ENCODE peak calls at places on chromosome 13, in eight cellular contexts. One of them, this sample, is unnamed.
A peak's percentile ranks its signal among the peaks of the same experiment; 100 is the strongest.

GRCh38 chr13:38348890-38349289 is 761 bp upstream of the UFM1 start:
- DNase-seq in GM23338: no peak
- DNase-seq in coronary artery: no peak
- DNase-seq in heart right ventricle: no peak
- DNase-seq in naive thymus-derived CD4-positive, alpha-beta T cell: peak; percentile 47
- DNase-seq in cardiac muscle cell: no peak
- DNase-seq in fibroblast of lung: peak; percentile 53
- DNase-seq in stomach: no peak
- DNase-seq in this sample: no peak

GRCh38 chr13:106471957-106472543 is 63.4 kb downstream of the EFNB2 start:
- DNase-seq in GM23338: peak; percentile 71
- DNase-seq in coronary artery: no peak
- DNase-seq in heart right ventricle: no peak
- DNase-seq in naive thymus-derived CD4-positive, alpha-beta T cell: no peak
- DNase-seq in cardiac muscle cell: peak; percentile 84
- DNase-seq in fibroblast of lung: peak; percentile 96
- DNase-seq in stomach: peak; percentile 68
- DNase-seq in this sample: no peak

GRCh38 chr13:71867101-71867814 is at the start of gene DACH1:
- DNase-seq in GM23338: peak; percentile 68
- DNase-seq in coronary artery: no peak
- DNase-seq in heart right ventricle: peak; percentile 53
- DNase-seq in naive thymus-derived CD4-positive, alpha-beta T cell: no peak
- DNase-seq in cardiac muscle cell: peak; percentile 64
- DNase-seq in fibroblast of lung: peak; percentile 76
- DNase-seq in stomach: peak; percentile 28
- DNase-seq in this sample: no peak

GRCh38 chr13:109729031-109729870 is 57.1 kb downstream of the IRS2 start:
- DNase-seq in GM23338: no peak
- DNase-seq in coronary artery: no peak
- DNase-seq in heart right ventricle: no peak
- DNase-seq in naive thymus-derived CD4-positive, alpha-beta T cell: no peak
- DNase-seq in cardiac muscle cell: peak; percentile 38
- DNase-seq in fibroblast of lung: peak; percentile 56
- DNase-seq in stomach: no peak
- DNase-seq in this sample: no peak

GRCh38 chr13:111911754-111912452 is 155.0 kb upstream of the SOX1 start:
- DNase-seq in GM23338: no peak
- DNase-seq in coronary artery: peak; percentile 33
- DNase-seq in heart right ventricle: no peak
- DNase-seq in naive thymus-derived CD4-positive, alpha-beta T cell: no peak
- DNase-seq in cardiac muscle cell: no peak
- DNase-seq in fibroblast of lung: no peak
- DNase-seq in stomach: no peak
- DNase-seq in this sample: no peak

GRCh38 chr13:50229935-50230334 is 214.7 kb downstream of the KCNRG start:
- DNase-seq in GM23338: no peak
- DNase-seq in coronary artery: no peak
- DNase-seq in heart right ventricle: no peak
- DNase-seq in naive thymus-derived CD4-positive, alpha-beta T cell: no peak
- DNase-seq in cardiac muscle cell: peak; percentile 46
- DNase-seq in fibroblast of lung: no peak
- DNase-seq in stomach: no peak
- DNase-seq in this sample: no peak

GRCh38 chr13:35554972-35555623 is 78.6 kb upstream of the MAB21L1 start:
- DNase-seq in GM23338: no peak
- DNase-seq in coronary artery: no peak
- DNase-seq in heart right ventricle: no peak
- DNase-seq in naive thymus-derived CD4-positive, alpha-beta T cell: no peak
- DNase-seq in cardiac muscle cell: no peak
- DNase-seq in fibroblast of lung: peak; percentile 12
- DNase-seq in stomach: no peak
- DNase-seq in this sample: no peak

GRCh38 chr13:104382941-104383340 is 1316.7 kb upstream of the SLC10A2 start:
- DNase-seq in GM23338: no peak
- DNase-seq in coronary artery: no peak
- DNase-seq in heart right ventricle: no peak
- DNase-seq in naive thymus-derived CD4-positive, alpha-beta T cell: no peak
- DNase-seq in cardiac muscle cell: peak; percentile 18
- DNase-seq in fibroblast of lung: peak; percentile 89
- DNase-seq in stomach: no peak
- DNase-seq in this sample: no peak

GRCh38 chr13:80342541-80343371 is 1.8 kb upstream of the SPRY2 start:
- DNase-seq in GM23338: peak; percentile 83
- DNase-seq in coronary artery: peak; percentile 90
- DNase-seq in heart right ventricle: peak; percentile 91
- DNase-seq in naive thymus-derived CD4-positive, alpha-beta T cell: no peak
- DNase-seq in cardiac muscle cell: peak; percentile 85
- DNase-seq in fibroblast of lung: peak; percentile 64
- DNase-seq in stomach: peak; percentile 89
- DNase-seq in this sample: peak; percentile 87

GRCh38 chr13:80256352-80256932 is 84.5 kb downstream of the SPRY2 start:
- DNase-seq in GM23338: no peak
- DNase-seq in coronary artery: no peak
- DNase-seq in heart right ventricle: no peak
- DNase-seq in naive thymus-derived CD4-positive, alpha-beta T cell: no peak
- DNase-seq in cardiac muscle cell: no peak
- DNase-seq in fibroblast of lung: no peak
- DNase-seq in stomach: no peak
- DNase-seq in this sample: no peak

GRCh38 chr13:25095862-25096453 is at the start of gene PABPC3:
- DNase-seq in GM23338: peak; percentile 29
- DNase-seq in coronary artery: no peak
- DNase-seq in heart right ventricle: no peak
- DNase-seq in naive thymus-derived CD4-positive, alpha-beta T cell: no peak
- DNase-seq in cardiac muscle cell: peak; percentile 33
- DNase-seq in fibroblast of lung: no peak
- DNase-seq in stomach: no peak
- DNase-seq in this sample: no peak

GRCh38 chr13:52450012-52450792 is at the start of gene VPS36:
- DNase-seq in GM23338: peak; percentile 97
- DNase-seq in coronary artery: peak; percentile 95
- DNase-seq in heart right ventricle: peak; percentile 98
- DNase-seq in naive thymus-derived CD4-positive, alpha-beta T cell: peak; percentile 85
- DNase-seq in cardiac muscle cell: peak; percentile 97
- DNase-seq in fibroblast of lung: peak; percentile 87
- DNase-seq in stomach: peak; percentile 98
- DNase-seq in this sample: peak; percentile 89

GRCh38 chr13:36718686-36719085 is 44.9 kb downstream of the SERTM1 start:
- DNase-seq in GM23338: no peak
- DNase-seq in coronary artery: no peak
- DNase-seq in heart right ventricle: no peak
- DNase-seq in naive thymus-derived CD4-positive, alpha-beta T cell: no peak
- DNase-seq in cardiac muscle cell: peak; percentile 64
- DNase-seq in fibroblast of lung: peak; percentile 63
- DNase-seq in stomach: no peak
- DNase-seq in this sample: no peak

GRCh38 chr13:76667551-76667950 is 218.7 kb downstream of the KCTD12 start:
- DNase-seq in GM23338: no peak
- DNase-seq in coronary artery: no peak
- DNase-seq in heart right ventricle: no peak
- DNase-seq in naive thymus-derived CD4-positive, alpha-beta T cell: peak; percentile 11
- DNase-seq in cardiac muscle cell: peak; percentile 84
- DNase-seq in fibroblast of lung: peak; percentile 42
- DNase-seq in stomach: no peak
- DNase-seq in this sample: no peak

GRCh38 chr13:107866666-107867623 is 348.4 kb downstream of the LIG4 start:
- DNase-seq in GM23338: peak; percentile 64
- DNase-seq in coronary artery: no peak
- DNase-seq in heart right ventricle: peak; percentile 3
- DNase-seq in naive thymus-derived CD4-positive, alpha-beta T cell: no peak
- DNase-seq in cardiac muscle cell: peak; percentile 58
- DNase-seq in fibroblast of lung: peak; percentile 61
- DNase-seq in stomach: no peak
- DNase-seq in this sample: no peak

GRCh38 chr13:37984357-37984756 is 114.8 kb upstream of the TRPC4 start:
- DNase-seq in GM23338: peak; percentile 91
- DNase-seq in coronary artery: no peak
- DNase-seq in heart right ventricle: no peak
- DNase-seq in naive thymus-derived CD4-positive, alpha-beta T cell: no peak
- DNase-seq in cardiac muscle cell: no peak
- DNase-seq in fibroblast of lung: no peak
- DNase-seq in stomach: no peak
- DNase-seq in this sample: no peak

GRCh38 chr13:42574011-42574410 is at the start of gene TNFSF11:
- DNase-seq in GM23338: peak; percentile 90
- DNase-seq in coronary artery: no peak
- DNase-seq in heart right ventricle: no peak
- DNase-seq in naive thymus-derived CD4-positive, alpha-beta T cell: no peak
- DNase-seq in cardiac muscle cell: peak; percentile 33
- DNase-seq in fibroblast of lung: no peak
- DNase-seq in stomach: no peak
- DNase-seq in this sample: no peak

GRCh38 chr13:65677906-65678305 is 1552.2 kb downstream of the PCDH9 start:
- DNase-seq in GM23338: peak; percentile 34
- DNase-seq in coronary artery: no peak
- DNase-seq in heart right ventricle: no peak
- DNase-seq in naive thymus-derived CD4-positive, alpha-beta T cell: no peak
- DNase-seq in cardiac muscle cell: peak; percentile 51
- DNase-seq in fibroblast of lung: peak; percentile 37
- DNase-seq in stomach: no peak
- DNase-seq in this sample: no peak

GRCh38 chr13:101982903-101983302 is 418.9 kb downstream of the FGF14 start:
- DNase-seq in GM23338: no peak
- DNase-seq in coronary artery: no peak
- DNase-seq in heart right ventricle: no peak
- DNase-seq in naive thymus-derived CD4-positive, alpha-beta T cell: no peak
- DNase-seq in cardiac muscle cell: no peak
- DNase-seq in fibroblast of lung: no peak
- DNase-seq in stomach: no peak
- DNase-seq in this sample: no peak

GRCh38 chr13:107462501-107462900 is 752.8 kb downstream of the LIG4 start:
- DNase-seq in GM23338: no peak
- DNase-seq in coronary artery: no peak
- DNase-seq in heart right ventricle: no peak
- DNase-seq in naive thymus-derived CD4-positive, alpha-beta T cell: no peak
- DNase-seq in cardiac muscle cell: no peak
- DNase-seq in fibroblast of lung: no peak
- DNase-seq in stomach: no peak
- DNase-seq in this sample: no peak

GRCh38 chr13:45861352-45861751 is 9.8 kb upstream of the SIAH3 start:
- DNase-seq in GM23338: no peak
- DNase-seq in coronary artery: no peak
- DNase-seq in heart right ventricle: no peak
- DNase-seq in naive thymus-derived CD4-positive, alpha-beta T cell: no peak
- DNase-seq in cardiac muscle cell: no peak
- DNase-seq in fibroblast of lung: peak; percentile 27
- DNase-seq in stomach: no peak
- DNase-seq in this sample: no peak

GRCh38 chr13:24220086-24220703 is 59.7 kb downstream of the SPATA13 start:
- DNase-seq in GM23338: peak; percentile 93
- DNase-seq in coronary artery: no peak
- DNase-seq in heart right ventricle: no peak
- DNase-seq in naive thymus-derived CD4-positive, alpha-beta T cell: peak; percentile 61
- DNase-seq in cardiac muscle cell: peak; percentile 92
- DNase-seq in fibroblast of lung: peak; percentile 72
- DNase-seq in stomach: peak; percentile 61
- DNase-seq in this sample: no peak

GRCh38 chr13:70849267-70849666 is 741.0 kb upstream of the KLHL1 start:
- DNase-seq in GM23338: no peak
- DNase-seq in coronary artery: no peak
- DNase-seq in heart right ventricle: no peak
- DNase-seq in naive thymus-derived CD4-positive, alpha-beta T cell: no peak
- DNase-seq in cardiac muscle cell: no peak
- DNase-seq in fibroblast of lung: no peak
- DNase-seq in stomach: no peak
- DNase-seq in this sample: no peak
- H3K27ac ChIP-seq in GM23338: no peak overlapping the region
- H3K27ac ChIP-seq in coronary artery: no peak overlapping the region
- H3K27ac ChIP-seq in heart right ventricle: no peak overlapping the region
- H3K27ac ChIP-seq in naive thymus-derived CD4-positive, alpha-beta T cell: no peak overlapping the region
- H3K27ac ChIP-seq in cardiac muscle cell: no peak overlapping the region
- H3K27ac ChIP-seq in fibroblast of lung: no peak overlapping the region
- H3K27ac ChIP-seq in stomach: no peak overlapping the region
- H3K27ac ChIP-seq in this sample: no peak overlapping the region

DNA sequence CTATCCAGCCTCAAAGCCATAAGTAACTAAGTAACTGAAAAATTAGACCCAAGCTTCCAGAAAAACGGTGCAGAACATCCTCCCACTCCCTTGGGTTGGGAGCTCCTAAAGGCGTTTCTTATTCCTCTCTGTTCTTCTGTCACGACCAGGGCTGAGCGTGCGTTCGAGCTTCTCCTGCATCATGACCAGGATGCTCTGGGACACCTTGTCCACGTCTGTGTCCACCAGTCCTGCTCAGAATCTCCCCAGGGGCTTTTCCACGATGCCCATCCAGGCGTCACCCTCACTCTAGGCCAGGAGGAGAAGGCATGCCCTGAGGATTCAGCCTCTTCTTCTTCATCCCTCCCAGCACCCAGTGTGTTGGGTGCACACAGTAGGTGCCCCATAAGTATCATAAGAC is 37.8 kb upstream of the GAS6 start:
- DNase-seq in GM23338: no peak
- DNase-seq in coronary artery: no peak
- DNase-seq in heart right ventricle: no peak
- DNase-seq in naive thymus-derived CD4-positive, alpha-beta T cell: no peak
- DNase-seq in cardiac muscle cell: no peak
- DNase-seq in fibroblast of lung: no peak
- DNase-seq in stomach: peak; percentile 3
- DNase-seq in this sample: no peak
- H3K27ac ChIP-seq in GM23338: no peak overlapping the region
- H3K27ac ChIP-seq in coronary artery: no peak overlapping the region
- H3K27ac ChIP-seq in heart right ventricle: no peak overlapping the region
- H3K27ac ChIP-seq in naive thymus-derived CD4-positive, alpha-beta T cell: no peak overlapping the region
- H3K27ac ChIP-seq in cardiac muscle cell: no peak overlapping the region
- H3K27ac ChIP-seq in fibroblast of lung: no peak overlapping the region
- H3K27ac ChIP-seq in stomach: no peak overlapping the region
- H3K27ac ChIP-seq in this sample: no peak overlapping the region

DNA sequence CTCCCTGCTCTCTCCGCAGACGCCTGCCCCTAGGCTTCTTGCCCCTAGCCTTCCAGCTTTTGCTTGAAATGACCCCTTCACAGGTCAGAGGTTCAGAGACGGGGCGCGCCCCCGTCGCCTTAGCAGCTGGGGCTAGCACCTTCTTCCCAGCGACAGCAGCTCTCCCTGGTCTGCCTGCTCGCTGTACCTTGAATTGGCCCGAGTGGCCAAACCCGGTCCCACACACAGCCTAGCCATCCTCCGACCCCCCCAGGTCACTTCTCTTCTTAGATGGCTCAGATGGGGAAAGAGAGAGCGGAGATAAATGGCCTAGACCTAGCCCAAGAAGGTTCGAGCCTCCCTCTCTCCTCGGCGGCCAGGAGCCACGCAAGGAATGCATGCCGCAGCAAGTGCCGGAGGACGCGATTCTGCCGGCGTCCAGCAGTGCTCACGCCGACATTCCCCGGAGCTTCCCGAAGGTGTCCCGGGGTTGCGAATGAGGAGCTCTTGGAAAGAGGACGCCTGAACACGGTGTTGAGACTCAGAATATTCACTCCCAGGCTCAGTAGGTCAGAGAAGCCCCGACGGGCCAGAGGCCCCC is 1.3 kb downstream of the CDX2 start:
- DNase-seq in GM23338: peak; percentile 49
- DNase-seq in coronary artery: no peak
- DNase-seq in heart right ventricle: no peak
- DNase-seq in naive thymus-derived CD4-positive, alpha-beta T cell: no peak
- DNase-seq in cardiac muscle cell: no peak
- DNase-seq in fibroblast of lung: no peak
- DNase-seq in stomach: peak; percentile 24
- DNase-seq in this sample: no peak
- H3K27ac ChIP-seq in GM23338: no peak overlapping the region
- H3K27ac ChIP-seq in coronary artery: no peak overlapping the region
- H3K27ac ChIP-seq in heart right ventricle: no peak overlapping the region
- H3K27ac ChIP-seq in naive thymus-derived CD4-positive, alpha-beta T cell: no peak overlapping the region
- H3K27ac ChIP-seq in cardiac muscle cell: no peak overlapping the region
- H3K27ac ChIP-seq in fibroblast of lung: no peak overlapping the region
- H3K27ac ChIP-seq in stomach: no peak overlapping the region
- H3K27ac ChIP-seq in this sample: no peak overlapping the region

GRCh38 chr13:75635621-75636338 is at the start of gene LMO7:
- DNase-seq in GM23338: peak; percentile 89
- DNase-seq in coronary artery: peak; percentile 81
- DNase-seq in heart right ventricle: peak; percentile 61
- DNase-seq in naive thymus-derived CD4-positive, alpha-beta T cell: peak; percentile 40
- DNase-seq in cardiac muscle cell: peak; percentile 66
- DNase-seq in fibroblast of lung: peak; percentile 75
- DNase-seq in stomach: peak; percentile 53
- DNase-seq in this sample: peak; percentile 29
- H3K27ac ChIP-seq in GM23338: no peak within 1 kb of the TSS
- H3K27ac ChIP-seq in coronary artery: peak within 1 kb of the TSS; percentile 78
- H3K27ac ChIP-seq in heart right ventricle: no peak within 1 kb of the TSS
- H3K27ac ChIP-seq in naive thymus-derived CD4-positive, alpha-beta T cell: peak within 1 kb of the TSS; percentile 34
- H3K27ac ChIP-seq in cardiac muscle cell: no peak within 1 kb of the TSS
- H3K27ac ChIP-seq in fibroblast of lung: peak within 1 kb of the TSS; percentile 87
- H3K27ac ChIP-seq in stomach: peak within 1 kb of the TSS; percentile 61
- H3K27ac ChIP-seq in this sample: no peak within 1 kb of the TSS